ENCODE peak calls at places on chromosomes 5 and 9, in five cellular contexts. V is H1, C is GM12878, S is K562, T is HepG2. O is an unnamed sample.

GRCh38 chr5:176436641-176437040 is 11.5 kb upstream of the FAF2 start:
- DNase-seq in T (peak), C (no peak), V (no peak), S (no peak), O (no peak)

GRCh38 chr5:23319906-23320305 is 187.5 kb upstream of the PRDM9 start:
- DNase-seq in V (no peak), S (no peak), C (no peak), T (no peak), O (no peak)

GRCh38 chr9:129171993-129172751 is 5.9 kb downstream of the IER5L start:
- DNase-seq in V (no peak), S (no peak), C (no peak), T (no peak), O (no peak)

GRCh38 chr5:53482717-53483638 is 2.5 kb downstream of the FST start:
- DNase-seq in V (no peak), T (peak), S (peak), C (no peak), O (no peak)

GRCh38 chr5:102893942-102894341 is 138.8 kb downstream of the PAM start:
- DNase-seq in C (no peak), V (no peak), T (no peak), S (no peak), O (no peak)

GRCh38 chr5:87076931-87077330 is 190.8 kb upstream of the RASA1 start:
- DNase-seq in S (no peak), T (no peak), C (no peak), V (no peak), O (no peak)

GRCh38 chr9:135921749-135922310 is 14.5 kb upstream of the CAMSAP1 start:
- DNase-seq in S (no peak), C (no peak), V (no peak), T (no peak), O (no peak)

GRCh38 chr5:56025303-56025885 is 30.6 kb upstream of the IL6ST start:
- DNase-seq in T (peak), C (no peak), S (no peak), V (no peak), O (no peak)

GRCh38 chr9:4640027-4640426 is 22.1 kb upstream of the PLPP6 start:
- DNase-seq in T (peak), C (no peak), V (no peak), S (peak), O (peak)

GRCh38 chr9:134407123-134407779 is 81.0 kb downstream of the RXRA start:
- DNase-seq in C (peak), V (no peak), S (peak), T (no peak), O (peak)

GRCh38 chr5:128271859-128272446 is 188.4 kb downstream of the SLC12A2 start:
- DNase-seq in V (no peak), S (peak), T (no peak), C (no peak), O (peak)

GRCh38 chr5:122076669-122077450 is 1.2 kb downstream of the LOX start:
- DNase-seq in T (peak), S (no peak), V (no peak), C (no peak), O (no peak)

GRCh38 chr9:36820392-36820861 is 213.6 kb downstream of the PAX5 start:
- DNase-seq in C (no peak), V (no peak), T (no peak), S (no peak), O (no peak)

GRCh38 chr5:24094081-24094480 is 550.7 kb downstream of the CDH10 start:
- DNase-seq in S (no peak), T (no peak), C (no peak), V (no peak), O (no peak)

GRCh38 chr5:39376293-39376714 is 12.0 kb upstream of the C9 start:
- DNase-seq in S (peak), C (no peak), V (no peak), T (peak), O (peak)

GRCh38 chr9:86668488-86668887 is 278.8 kb downstream of the GAS1 start:
- DNase-seq in S (no peak), C (no peak), T (no peak), V (no peak), O (no peak)

GRCh38 chr9:12862596-12862995 is 87.8 kb downstream of the LURAP1L start:
- DNase-seq in S (no peak), T (no peak), C (no peak), V (no peak), O (no peak)

GRCh38 chr5:2817031-2817603 is 65.6 kb upstream of the IRX2 start:
- DNase-seq in T (no peak), S (no peak), C (no peak), V (no peak), O (no peak)

GRCh38 chr9:92911496-92912475 is 33.9 kb upstream of the ZNF484 start:
- DNase-seq in T (peak), V (no peak), S (no peak), C (no peak), O (no peak)

GRCh38 chr5:72255237-72255636 is 64.8 kb downstream of the MRPS27 start:
- DNase-seq in T (no peak), S (no peak), C (no peak), V (no peak), O (no peak)

GRCh38 chr5:134125195-134126015 is 10.9 kb downstream of the TCF7 start:
- DNase-seq in V (no peak), S (no peak), C (no peak), T (no peak), O (peak)

GRCh38 chr9:88651682-88652633 is 117.0 kb downstream of the NXNL2 start:
- DNase-seq in C (no peak), T (no peak), S (peak), V (no peak), O (no peak)

GRCh38 chr9:7042124-7042523 is 284.4 kb downstream of the KDM4C start:
- DNase-seq in V (no peak), S (no peak), T (no peak), C (no peak), O (no peak)

GRCh38 chr5:133265257-133265656 is 213.4 kb downstream of the HSPA4 start:
- DNase-seq in T (no peak), V (no peak), S (no peak), C (no peak), O (no peak)

GRCh38 chr5:82340799-82341198 is 62.6 kb upstream of the RPS23 start:
- DNase-seq in T (no peak), S (no peak), V (no peak), C (no peak), O (no peak)

GRCh38 chr5:39570418-39571027 is 145.7 kb upstream of the DAB2 start:
- DNase-seq in V (no peak), T (peak), S (peak), C (no peak), O (peak)

GRCh38 chr9:110777201-110777842 is 108.7 kb downstream of the MUSK start:
- DNase-seq in T (no peak), C (no peak), S (no peak), V (no peak), O (no peak)
- TF ChIP-seq SRF in T (no peak), C (no peak), S (no peak), V (no peak), O (no peak)

GRCh38 chr5:137629646-137630045 is 106.2 kb downstream of the KLHL3 start:
- DNase-seq in C (peak), S (peak), T (peak), V (no peak), O (peak)
- TF ChIP-seq ZNF274 in C (no peak), S (no peak), T (no peak), V (no peak), O (no peak)

DNA sequence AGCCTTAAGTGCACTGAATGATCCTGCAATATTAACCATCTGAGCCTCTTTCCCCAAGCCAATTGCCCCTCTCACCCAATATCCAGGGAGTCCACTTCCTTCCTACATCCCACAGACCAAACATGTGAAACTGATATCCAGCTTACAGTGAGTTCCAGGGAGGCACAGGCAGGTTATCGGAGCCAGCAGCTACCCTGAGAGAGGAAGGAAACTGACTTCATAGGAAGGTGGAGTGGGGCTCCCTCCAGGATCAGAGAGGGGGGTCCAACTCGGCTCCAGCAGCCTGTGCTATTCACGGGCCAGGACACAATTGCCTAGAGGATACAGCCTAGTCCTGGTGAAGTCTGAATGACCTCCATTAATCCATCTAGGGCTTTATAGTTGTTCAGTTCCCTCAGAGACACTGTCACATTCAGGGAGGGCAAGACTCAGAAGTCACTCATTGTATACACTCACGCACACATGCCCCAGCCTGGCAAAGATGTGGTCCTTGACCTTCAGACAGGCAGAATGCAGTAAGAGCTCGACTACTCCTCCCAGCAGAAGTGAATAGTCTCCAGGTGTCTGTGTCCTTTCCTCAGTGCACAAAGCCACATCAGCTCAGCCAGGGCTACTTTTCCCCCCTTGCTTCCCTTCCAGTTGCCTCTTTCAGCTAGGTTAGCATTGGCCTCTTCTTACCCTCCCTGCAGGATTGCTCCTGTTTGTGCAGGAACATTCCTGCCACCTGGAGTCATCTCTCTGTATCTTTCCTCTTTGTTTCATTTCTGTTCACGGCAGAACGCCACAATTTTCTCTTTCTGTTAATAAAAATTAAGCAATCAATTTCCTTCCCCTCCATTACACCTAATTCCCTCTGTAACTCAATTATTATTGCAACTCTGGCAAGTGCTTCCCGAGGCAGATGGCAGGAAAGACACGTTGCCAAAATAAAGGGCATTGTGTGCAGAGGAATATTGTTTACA is 501.7 kb downstream of the ARHGEF28 start:
- DNase-seq in V (no peak), S (no peak), T (peak), C (no peak), O (no peak)
- TF ChIP-seq SRF in V (no peak), S (no peak), T (no peak), C (no peak), O (no peak)

GRCh38 chr5:11912-12311 is 80.1 kb upstream of the PLEKHG4B start:
- DNase-seq in C (no peak), S (no peak), V (no peak), T (no peak), O (no peak)
- TF ChIP-seq ZNF274 in C (no peak), S (no peak), V (no peak), T (no peak), O (no peak)